ENCODE peak calls at places on chromosomes 6 and 20, in ten cellular contexts. M is suprapubic skin, A is sigmoid colon, G is SK-N-SH, J is stomach, V is tibial nerve, F is K562, B is transverse colon, H is GM12878, N is upper lobe of left lung. Q is an unnamed sample.

GRCh38 chr6:127207591-127208120 is 59.0 kb upstream of the RNF146 start:
- DNase-seq in M (no peak), A (no peak), G (no peak), J (no peak), V (no peak), F (no peak), B (no peak), H (no peak), N (no peak), Q (no peak)

GRCh38 chr6:108080010-108080780 is 5.7 kb upstream of the OSTM1 start:
- DNase-seq in M (no peak), A (no peak), G (no peak), J (no peak), V (no peak), F (no peak), B (no peak), H (no peak), N (no peak), Q (no peak)

GRCh38 chr6:158415666-158416065 is 103.4 kb downstream of the TULP4 start:
- DNase-seq in M (no peak), A (no peak), G (no peak), J (no peak), V (no peak), F (no peak), B (no peak), H (no peak), N (no peak), Q (no peak)

GRCh38 chr6:144161970-144162369 is 11.7 kb downstream of the STX11 start:
- DNase-seq in M (no peak), A (no peak), G (no peak), J (no peak), V (no peak), F (no peak), B (no peak), H (no peak), N (no peak), Q (no peak)

GRCh38 chr6:164322533-164322932 is 908.0 kb downstream of the QKI start:
- DNase-seq in M (no peak), A (no peak), G (no peak), J (no peak), V (no peak), F (no peak), B (no peak), H (no peak), N (no peak), Q (no peak)

GRCh38 chr6:96212076-96212475 is 196.3 kb downstream of the FUT9 start:
- DNase-seq in M (no peak), A (no peak), G (no peak), J (no peak), V (no peak), F (no peak), B (no peak), H (no peak), N (no peak), Q (no peak)

GRCh38 chr20:24994470-24995368 is 2.2 kb upstream of the APMAP start:
- DNase-seq in M (peak; percentile 86), A (peak; percentile 95), G (peak; percentile 81), J (peak; percentile 83), V (peak; percentile 76), F (peak; percentile 77), B (peak; percentile 85), H (peak; percentile 45), N (no peak), Q (peak; percentile 71)

GRCh38 chr20:40090236-40090635 is 598.8 kb downstream of the MAFB start:
- DNase-seq in M (no peak), A (no peak), G (no peak), J (no peak), V (no peak), F (no peak), B (no peak), H (no peak), N (no peak), Q (no peak)

GRCh38 chr6:12024715-12025434 is 12.8 kb downstream of the HIVEP1 start:
- DNase-seq in M (no peak), A (no peak), G (no peak), J (no peak), V (no peak), F (no peak), B (no peak), H (no peak), N (no peak), Q (no peak)

GRCh38 chr6:92790381-92790780 is 629.0 kb downstream of the EPHA7 start:
- DNase-seq in M (no peak), A (no peak), G (no peak), J (no peak), V (no peak), F (no peak), B (no peak), H (no peak), N (no peak), Q (no peak)

GRCh38 chr6:37513155-37513554 is 13.5 kb upstream of the CCDC167 start:
- DNase-seq in M (no peak), A (no peak), G (no peak), J (no peak), V (no peak), F (no peak), B (no peak), H (no peak), N (no peak), Q (no peak)

GRCh38 chr6:60991427-60992028 is 1294.5 kb downstream of the KHDRBS2 start:
- DNase-seq in M (no peak), A (no peak), G (no peak), J (no peak), V (no peak), F (no peak), B (no peak), H (no peak), N (no peak), Q (no peak)

GRCh38 chr6:121791396-121792315 is 356.2 kb downstream of the GJA1 start:
- DNase-seq in M (no peak), A (no peak), G (no peak), J (no peak), V (no peak), F (no peak), B (no peak), H (no peak), N (no peak), Q (no peak)

DNA sequence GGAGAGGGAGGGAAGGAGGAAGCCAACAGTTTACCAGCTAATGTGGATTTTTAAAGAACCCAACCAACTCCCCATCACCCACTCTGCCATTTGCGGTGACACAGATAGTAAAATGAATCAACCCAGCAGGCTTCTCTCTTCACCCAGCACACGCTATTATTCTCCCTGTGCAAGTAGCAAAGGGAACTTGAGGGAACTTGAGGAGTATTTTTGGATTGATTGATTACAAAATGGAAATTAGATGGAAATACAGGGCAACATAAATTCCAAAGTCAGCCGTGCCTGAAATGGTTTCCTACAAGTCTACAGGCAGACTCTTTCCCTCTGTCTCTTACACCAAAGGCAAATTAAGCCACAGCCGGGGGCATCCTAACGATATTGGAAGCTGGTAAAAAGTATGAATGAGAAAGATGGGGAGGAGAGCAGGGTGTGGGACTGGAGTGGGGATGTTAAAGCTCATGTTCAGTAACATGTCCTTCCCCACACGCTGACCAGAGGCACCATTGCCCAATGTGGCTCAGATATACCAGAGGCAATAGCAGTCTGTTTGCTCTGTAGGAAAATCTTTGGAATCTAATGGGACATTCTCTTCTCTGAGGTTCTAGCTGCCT is 130.0 kb downstream of the SASH1 start:
- DNase-seq in M (no peak), A (no peak), G (no peak), J (no peak), V (no peak), F (no peak), B (no peak), H (no peak), N (no peak), Q (no peak)
- TF ChIP-seq EP300 in M (no peak), A (no peak), G (no peak), J (no peak), V (no peak), F (no peak), B (no peak), H (no peak), N (no peak), Q (no peak)

DNA sequence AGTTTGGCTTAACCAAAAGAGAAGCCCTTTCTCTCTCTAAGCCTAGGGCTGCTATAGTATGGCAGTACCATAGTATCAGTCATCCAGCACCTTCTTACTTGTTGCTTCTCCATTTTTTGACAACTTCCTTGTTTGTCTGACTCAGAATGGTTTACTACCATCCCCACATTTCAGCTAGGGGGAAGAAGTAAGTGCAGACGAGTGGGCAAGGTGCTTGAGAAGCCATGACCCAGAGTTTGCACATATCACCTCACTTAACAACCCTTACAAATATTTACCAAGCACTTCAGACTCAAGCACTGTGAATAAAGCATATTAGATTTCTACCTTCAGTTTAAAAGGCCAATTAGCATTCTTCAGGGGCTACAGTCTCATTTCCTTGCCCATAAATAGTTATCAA is 289.9 kb upstream of the TSHZ2 start:
- DNase-seq in M (no peak), A (no peak), G (no peak), J (no peak), V (no peak), F (no peak), B (no peak), H (no peak), N (no peak), Q (no peak)
- H3K27me3 ChIP-seq in M (no peaks in the 10 kb centered on the region), A (no peaks in the 10 kb centered on the region), G (no peaks in the 10 kb centered on the region), J (no peaks in the 10 kb centered on the region), V (no peaks in the 10 kb centered on the region), F (no peaks in the 10 kb centered on the region), B (no peaks in the 10 kb centered on the region), H (no peaks in the 10 kb centered on the region), N (no peaks in the 10 kb centered on the region), Q (no peaks in the 10 kb centered on the region)

DNA sequence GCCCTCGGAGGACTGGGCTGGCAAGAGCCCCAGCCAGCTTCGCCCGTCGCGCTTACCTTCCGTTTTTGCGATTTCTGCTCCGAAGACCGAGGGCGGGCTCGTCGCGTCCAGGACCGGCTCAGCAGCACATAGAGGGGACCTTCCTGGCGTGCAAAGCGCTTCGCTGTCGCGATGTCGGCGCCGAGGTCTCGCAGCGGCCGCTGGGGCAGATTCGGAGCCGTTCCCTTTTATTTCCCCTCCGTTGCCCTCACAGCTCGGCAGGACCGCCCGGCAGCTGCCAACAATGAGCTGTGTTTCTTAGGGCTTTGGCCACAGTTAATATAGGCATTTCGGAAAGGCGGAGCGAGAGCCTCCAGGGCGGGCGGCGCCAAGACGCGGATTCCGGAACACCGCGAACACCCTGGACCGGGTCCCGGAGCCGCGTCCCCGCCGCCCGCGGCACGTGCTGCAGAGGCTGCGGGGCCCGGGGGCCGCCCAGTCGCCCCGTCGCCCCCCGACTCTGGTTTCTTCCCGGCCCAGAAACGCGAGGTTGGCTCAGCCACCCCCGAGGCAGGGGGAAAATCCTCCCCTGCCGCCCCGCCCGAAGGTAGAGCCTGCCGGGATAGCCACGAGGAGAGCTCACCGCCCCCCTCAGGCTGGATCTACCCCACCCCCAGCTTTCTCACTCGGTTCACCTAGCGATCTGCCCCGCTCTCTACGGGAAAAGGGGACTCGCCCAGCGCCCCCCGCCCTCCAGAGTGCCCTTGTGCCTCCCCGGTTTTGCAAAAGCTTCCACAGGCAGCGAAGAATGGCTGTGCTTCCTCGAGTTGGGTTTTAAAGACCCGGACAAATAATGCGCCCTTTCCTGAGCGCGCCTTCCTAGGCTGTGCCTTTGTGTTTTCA is at the start of gene CITED2:
- DNase-seq in M (peak; percentile 97), A (peak; percentile 98), G (peak; percentile 87), J (peak; percentile 95), V (peak; percentile 91), F (peak; percentile 92), B (peak; percentile 97), H (peak; percentile 79), N (peak; percentile 98), Q (peak; percentile 96)
- TF ChIP-seq CTCF in M (peak; percentile 4), A (peak; percentile 10), G (peak; percentile 18), J (no peak), V (peak; percentile 73), F (peak; percentile 15), B (peak; percentile 28), H (peak; percentile 2), N (peak; percentile 63), Q (peak; percentile 40)

GRCh38 chr6:106939848-106940247 is 34.7 kb downstream of the CD24 start:
- DNase-seq in M (no peak), A (no peak), G (no peak), J (no peak), V (no peak), F (no peak), B (no peak), H (peak; percentile 40), N (no peak), Q (no peak)

GRCh38 chr6:106939208-106939607 is 35.3 kb downstream of the CD24 start:
- DNase-seq in M (no peak), A (no peak), G (no peak), J (no peak), V (no peak), F (no peak), B (no peak), H (no peak), N (no peak), Q (no peak)
- TF ChIP-seq EP300 in M (no peak), A (no peak), G (no peak), J (no peak), V (no peak), F (no peak), B (no peak), H (no peak), N (no peak), Q (no peak)

Q was measured in ovary.